ENCODE peak calls at places on chromosomes 7 and 10, in nine cellular contexts. F is GM06990, C is PC-9, Z is heart right ventricle, O is heart left ventricle, X is WTC11, U is tibial nerve, V is transverse colon, Y is GM10248. T is an unnamed sample.

GRCh38 chr7:45239486-45239885 is 81.9 kb downstream of the RAMP3 start:
- DNase-seq in F (no peak), C (no peak), Z (no peak), O (no peak), X (no peak), U (no peak), V (no peak), Y (no peak), T (no peak)

GRCh38 chr10:117226813-117227451 is 14.0 kb upstream of the SLC18A2 start:
- DNase-seq in F (no peak), C (no peak), Z (no peak), O (no peak), X (peak), U (no peak), V (peak), Y (peak), T (peak)

GRCh38 chr7:140673063-140673769 is 471 bp downstream of the ADCK2 start:
- DNase-seq in F (peak), C (peak), Z (peak), O (peak), X (peak), U (no peak), V (peak), Y (peak), T (peak)

GRCh38 chr7:37732253-37732652 is 48.7 kb downstream of the GPR141 start:
- DNase-seq in F (peak), C (peak), Z (peak), O (peak), X (peak), U (peak), V (peak), Y (peak), T (peak)

GRCh38 chr10:12130237-12130872 is 878 bp downstream of the SEC61A2 start:
- DNase-seq in F (peak), C (peak), Z (no peak), O (no peak), X (peak), U (no peak), V (peak), Y (peak), T (peak)

GRCh38 chr10:69728335-69728861 is 73.3 kb upstream of the COL13A1 start:
- DNase-seq in F (no peak), C (peak), Z (no peak), O (peak), X (no peak), U (no peak), V (no peak), Y (no peak), T (no peak)

GRCh38 chr10:126122856-126123255 is 226.5 kb downstream of the FANK1 start:
- DNase-seq in F (no peak), C (no peak), Z (no peak), O (no peak), X (no peak), U (no peak), V (no peak), Y (no peak), T (no peak)

GRCh38 chr7:54542920-54543539 is 855 bp downstream of the VSTM2A start:
- DNase-seq in F (no peak), C (no peak), Z (no peak), O (no peak), X (peak), U (no peak), V (no peak), Y (no peak), T (no peak)

GRCh38 chr10:92969151-92969550 is 91.4 kb upstream of the CYP26C1 start:
- DNase-seq in F (no peak), C (no peak), Z (no peak), O (no peak), X (no peak), U (no peak), V (no peak), Y (no peak), T (no peak)

GRCh38 chr7:33536398-33536797 is 368.9 kb upstream of the BMPER start:
- DNase-seq in F (no peak), C (no peak), Z (no peak), O (no peak), X (no peak), U (no peak), V (no peak), Y (no peak), T (no peak)

GRCh38 chr7:33529070-33529469 is 376.3 kb upstream of the BMPER start:
- DNase-seq in F (no peak), C (no peak), Z (no peak), O (no peak), X (no peak), U (no peak), V (no peak), Y (no peak), T (no peak)

GRCh38 chr7:33534830-33535229 is 370.5 kb upstream of the BMPER start:
- DNase-seq in F (no peak), C (no peak), Z (no peak), O (no peak), X (no peak), U (no peak), V (no peak), Y (no peak), T (no peak)

GRCh38 chr7:33530664-33531063 is 374.7 kb upstream of the BMPER start:
- DNase-seq in F (no peak), C (no peak), Z (no peak), O (no peak), X (no peak), U (no peak), V (no peak), Y (no peak), T (no peak)
- TF ChIP-seq CTCF in F (peak), C (no peak), Z (no peak), O (no peak), X (no peak), U (no peak), V (no peak), Y (no peak), T (no peak)

GRCh38 chr7:34772296-34772695 is 114.3 kb downstream of the NPSR1 start:
- DNase-seq in F (no peak), C (no peak), Z (no peak), O (no peak), X (no peak), U (no peak), V (no peak), Y (no peak), T (no peak)

DNA sequence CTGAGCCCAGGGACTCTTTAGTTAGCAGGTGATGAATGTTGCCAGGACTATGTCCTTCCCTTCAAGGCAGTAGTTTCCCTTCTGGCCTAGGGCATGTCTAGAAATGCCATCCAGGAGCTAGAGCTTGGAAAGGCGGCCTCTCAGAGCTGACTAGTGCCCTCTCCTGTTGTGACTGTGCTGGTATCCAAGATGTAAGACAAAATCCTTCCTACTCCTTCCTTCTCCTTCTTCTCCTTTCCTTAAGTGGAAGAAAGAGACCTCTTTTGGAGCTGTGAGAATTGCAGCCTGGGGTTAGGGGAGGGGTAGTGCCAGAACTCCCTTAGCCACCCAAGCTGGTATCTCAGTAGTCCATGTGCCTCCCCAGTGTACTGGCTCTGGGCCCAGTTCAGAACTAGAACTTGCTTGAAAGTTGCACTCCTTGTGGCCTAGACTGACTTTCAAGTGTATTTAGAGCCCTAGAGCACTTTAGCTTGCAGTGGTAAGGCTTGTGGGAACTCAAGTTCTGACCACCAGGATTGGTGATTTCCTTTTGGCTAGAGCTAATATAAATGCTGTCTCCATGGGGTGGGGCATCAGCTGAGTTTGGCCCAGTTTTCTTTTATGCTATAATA is 118.8 kb downstream of the NPSR1 start:
- DNase-seq in F (no peak), C (no peak), Z (no peak), O (no peak), X (no peak), U (no peak), V (no peak), Y (no peak), T (no peak)
- TF ChIP-seq CTCF in F (no peak), C (no peak), Z (no peak), O (no peak), X (no peak), U (no peak), V (no peak), Y (no peak), T (no peak)

GRCh38 chr10:89454561-89455347 is 40.4 kb downstream of the IFIT5 start:
- DNase-seq in F (no peak), C (no peak), Z (no peak), O (no peak), X (no peak), U (no peak), V (no peak), Y (no peak), T (no peak)
- TF ChIP-seq CTCF in F (no peak), C (no peak), Z (no peak), O (no peak), X (no peak), U (no peak), V (no peak), Y (no peak), T (no peak)

GRCh38 chr7:34759477-34760125 is 101.6 kb downstream of the NPSR1 start:
- DNase-seq in F (no peak), C (no peak), Z (no peak), O (no peak), X (no peak), U (no peak), V (no peak), Y (no peak), T (peak)
- TF ChIP-seq CTCF in F (peak), C (peak), Z (peak), O (peak), X (peak), U (peak), V (peak), Y (peak), T (peak)

DNA sequence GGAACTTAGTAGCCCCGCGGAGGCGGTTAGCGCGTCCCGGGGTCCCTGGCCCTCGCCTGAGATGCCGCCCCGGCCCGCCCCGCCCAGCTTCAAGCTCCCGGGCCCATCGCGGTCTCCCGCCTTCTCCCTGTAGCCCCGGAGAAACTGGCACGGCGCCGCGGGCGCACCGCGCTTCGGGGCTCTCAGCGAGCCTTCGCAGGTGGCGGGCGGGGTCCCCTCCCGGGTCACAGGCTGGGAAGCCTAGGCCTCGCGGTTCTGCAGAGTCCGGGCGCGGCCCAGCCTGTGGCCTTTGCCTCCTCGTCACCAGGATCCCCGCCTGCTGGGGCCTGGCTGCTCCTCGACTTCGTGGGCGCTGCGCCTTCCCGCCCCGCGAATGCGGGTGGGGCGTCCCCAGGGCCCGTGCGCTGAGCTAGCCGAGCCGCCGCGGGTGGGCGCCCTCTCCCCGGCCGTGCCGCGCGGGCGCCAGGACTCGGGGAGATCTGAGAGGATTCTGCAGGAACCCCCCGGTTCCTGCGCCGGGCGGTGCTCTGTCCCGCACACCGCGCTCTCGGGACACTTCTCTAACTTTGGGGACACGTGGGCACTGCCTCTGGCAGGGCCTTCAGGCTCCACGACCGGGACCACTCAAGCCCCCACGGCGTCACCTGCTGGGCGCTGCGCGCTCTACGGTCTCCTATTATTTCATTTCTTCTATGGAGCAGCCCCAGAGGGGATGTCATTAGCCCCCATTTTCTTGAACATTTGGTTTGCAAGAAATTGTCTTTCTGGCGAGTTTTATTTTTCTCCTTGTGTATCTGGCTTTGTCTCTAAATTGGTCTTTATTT is 683 bp upstream of the RGS10 start:
- DNase-seq in F (peak), C (peak), Z (peak), O (peak), X (peak), U (peak), V (peak), Y (peak), T (peak)
- TF ChIP-seq CTCF in F (peak), C (peak), Z (peak), O (peak), X (no peak), U (peak), V (peak), Y (peak), T (peak)